ENCODE peak calls at places on chromosomes 5 and 9, in seven cellular contexts. R, M, I, W, L, T and S are unnamed samples.

GRCh38 chr5:95730730-95731570 is at the start of gene RHOBTB3:
- DNase-seq in W (peak; percentile 49), M (no peak), I (peak; percentile 93), T (peak; percentile 40), L (peak; percentile 88), R (peak; percentile 97), S (peak; percentile 72)

GRCh38 chr9:90423661-90424193 is 218.9 kb downstream of the DIRAS2 start:
- DNase-seq in I (no peak), W (peak; percentile 51), R (no peak), L (no peak), M (no peak), T (no peak), S (peak; percentile 27)

GRCh38 chr9:115369322-115369957 is 251.5 kb upstream of the TNC start:
- DNase-seq in L (peak; percentile 6), M (no peak), W (no peak), R (no peak), I (peak; percentile 23), T (no peak), S (no peak)

GRCh38 chr5:100902406-100903035 is 561 bp downstream of the ST8SIA4 start:
- DNase-seq in R (no peak), I (no peak), W (no peak), L (no peak), T (peak; percentile 33), M (no peak), S (peak; percentile 10)

GRCh38 chr5:119274767-119275130 is 81.1 kb upstream of the TNFAIP8 start:
- DNase-seq in T (no peak), L (no peak), I (no peak), W (no peak), M (no peak), R (no peak), S (no peak)

GRCh38 chr5:17180957-17181723 is 36.3 kb upstream of the BASP1 start:
- DNase-seq in I (no peak), R (no peak), M (no peak), W (peak; percentile 72), L (no peak), T (no peak), S (peak; percentile 12)

GRCh38 chr9:31821583-31821982 is 562.9 kb upstream of the ACO1 start:
- DNase-seq in L (no peak), W (no peak), R (no peak), M (no peak), I (no peak), T (no peak), S (no peak)

GRCh38 chr9:92641092-92641809 is 28.7 kb downstream of the IPPK start:
- DNase-seq in T (no peak), R (no peak), W (no peak), L (no peak), I (no peak), M (no peak), S (no peak)

GRCh38 chr5:78648359-78649219 is at the start of gene LHFPL2:
- DNase-seq in W (peak; percentile 78), I (peak; percentile 84), T (no peak), L (peak; percentile 50), R (peak; percentile 85), M (no peak), S (peak; percentile 67)

GRCh38 chr5:88829053-88829452 is 53.9 kb downstream of the MEF2C start:
- DNase-seq in M (no peak), R (peak; percentile 14), I (no peak), W (no peak), T (no peak), L (no peak), S (no peak)

GRCh38 chr9:136656795-136657611 is 5.7 kb upstream of the EGFL7 start:
- DNase-seq in W (no peak), I (no peak), M (no peak), R (peak; percentile 11), L (no peak), T (no peak), S (no peak)

GRCh38 chr5:87116821-87117512 is 150.7 kb upstream of the RASA1 start:
- DNase-seq in W (no peak), R (no peak), L (no peak), M (no peak), I (no peak), T (no peak), S (no peak)

GRCh38 chr5:138568061-138568824 is 7.0 kb downstream of the HSPA9 start:
- DNase-seq in T (no peak), L (no peak), R (peak; percentile 57), I (no peak), M (no peak), W (no peak), S (no peak)

GRCh38 chr9:136499935-136500910 is 17.4 kb upstream of the SEC16A start:
- DNase-seq in R (no peak), T (no peak), W (no peak), L (no peak), I (no peak), M (no peak), S (no peak)

GRCh38 chr9:133759946-133760345 is 21.8 kb upstream of the SARDH start:
- DNase-seq in M (no peak), T (no peak), I (no peak), L (no peak), W (no peak), R (no peak), S (no peak)

GRCh38 chr9:35415769-35416427 is 74.0 kb upstream of the RUSC2 start:
- DNase-seq in W (no peak), I (no peak), M (no peak), T (no peak), R (no peak), L (no peak), S (no peak)

GRCh38 chr9:110284211-110284849 is 28.0 kb upstream of the TXN start:
- DNase-seq in L (no peak), W (no peak), T (no peak), M (no peak), I (no peak), R (no peak), S (peak; percentile 86)

GRCh38 chr5:17022296-17022695 is 86.2 kb upstream of the MYO10 start:
- DNase-seq in W (no peak), M (no peak), L (no peak), R (no peak), I (no peak), T (no peak), S (no peak)

GRCh38 chr5:94463739-94464138 is 154.7 kb downstream of the KIAA0825 start:
- DNase-seq in R (no peak), W (no peak), L (no peak), I (no peak), M (no peak), T (no peak), S (no peak)

GRCh38 chr5:151192626-151193025 is 31.3 kb downstream of the CCDC69 start:
- DNase-seq in W (no peak), M (no peak), T (no peak), R (no peak), L (no peak), I (no peak), S (no peak)

GRCh38 chr5:44875661-44876250 is 67.0 kb downstream of the MRPS30 start:
- DNase-seq in W (peak; percentile 64), M (no peak), L (no peak), R (peak; percentile 22), I (no peak), T (no peak), S (no peak)

GRCh38 chr9:93677641-93678136 is 101.3 kb downstream of the PHF2 start:
- DNase-seq in M (no peak), L (no peak), W (no peak), T (peak; percentile 8), R (peak; percentile 3), I (peak; percentile 2), S (no peak)

GRCh38 chr5:33470544-33470943 is 29.8 kb downstream of the TARS1 start:
- DNase-seq in M (no peak), W (peak; percentile 18), R (peak; percentile 37), T (no peak), I (no peak), L (no peak), S (no peak)

GRCh38 chr5:142900926-142901325 is 130.7 kb downstream of the ARHGAP26 start:
- DNase-seq in I (no peak), M (no peak), L (no peak), T (no peak), W (no peak), R (no peak), S (no peak)

GRCh38 chr9:70435948-70436347 is 21.5 kb upstream of the KLF9 start:
- DNase-seq in L (no peak), R (peak; percentile 25), M (no peak), W (no peak), I (no peak), T (no peak), S (no peak)

GRCh38 chr5:148403344-148403743 is 19.6 kb downstream of the FBXO38 start:
- DNase-seq in R (no peak), L (no peak), W (no peak), M (no peak), T (no peak), I (no peak), S (no peak)

GRCh38 chr5:43121565-43122484 is 1.1 kb downstream of the ZNF131 start:
- DNase-seq in R (peak; percentile 45), M (no peak), T (no peak), I (no peak), L (peak; percentile 17), W (peak; percentile 38), S (peak; percentile 33)

GRCh38 chr9:74644015-74644414 is 146.9 kb downstream of the RORB start:
- DNase-seq in T (no peak), I (no peak), L (no peak), W (no peak), M (no peak), R (no peak), S (no peak)
- H3K4me3 ChIP-seq in T (no peak overlapping the region), I (no peak overlapping the region), L (no peak overlapping the region), W (no peak overlapping the region), M (no peak overlapping the region), R (no peak overlapping the region), S (no peak overlapping the region)

GRCh38 chr9:19408693-19409405 is at the start of gene ACER2:
- DNase-seq in T (peak; percentile 93), R (peak; percentile 97), M (peak; percentile 66), I (peak; percentile 96), L (peak; percentile 95), W (peak; percentile 88), S (peak; percentile 94)
- H3K27ac ChIP-seq in T (peak within 1 kb of the TSS; percentile 44), R (peak within 1 kb of the TSS; percentile 89), M (no peak within 1 kb of the TSS), I (peak within 1 kb of the TSS; percentile 95), L (peak within 1 kb of the TSS; percentile 87), W (peak within 1 kb of the TSS; percentile 74), S (peak within 1 kb of the TSS; percentile 24)

GRCh38 chr9:99828417-99829176 is 6.9 kb downstream of the NR4A3 start:
- DNase-seq in M (no peak), L (no peak), R (no peak), I (no peak), W (no peak), T (no peak), S (no peak)
- H3K4me3 ChIP-seq in M (peak overlapping the region; percentile 3), L (peak overlapping the region; percentile 12), R (no peak overlapping the region), I (no peak overlapping the region), W (no peak overlapping the region), T (no peak overlapping the region), S (no peak overlapping the region)

GRCh38 chr5:25357605-25358004 is 712.8 kb upstream of the CDH10 start:
- DNase-seq in I (no peak), M (no peak), W (no peak), L (no peak), R (no peak), T (no peak), S (no peak)

GRCh38 chr5:25362799-25363198 is 718.0 kb upstream of the CDH10 start:
- DNase-seq in W (no peak), I (no peak), L (no peak), R (no peak), T (no peak), M (no peak), S (no peak)

DNA sequence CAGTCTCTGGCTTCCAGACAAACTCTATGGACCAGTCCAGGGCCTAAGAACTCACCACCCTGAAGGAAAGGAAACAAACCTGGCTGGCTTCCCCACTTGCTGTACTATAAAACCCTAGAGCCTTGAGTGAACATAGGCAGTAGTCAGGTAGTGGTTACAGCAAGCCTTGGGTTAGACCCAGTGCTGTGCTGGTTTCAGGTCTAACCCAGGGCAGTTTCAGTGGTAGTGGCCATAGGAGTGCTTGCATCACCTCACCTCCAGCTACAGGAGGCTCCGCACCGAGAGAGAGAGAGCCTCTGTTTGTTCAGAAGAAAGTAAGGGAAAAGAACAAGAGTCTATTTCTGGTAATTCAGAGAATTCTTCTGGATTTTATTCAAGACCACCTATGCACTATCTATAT is 714.1 kb upstream of the CDH10 start:
- DNase-seq in W (no peak), T (no peak), L (no peak), R (no peak), M (no peak), I (no peak), S (no peak)
- H3K27ac ChIP-seq in W (no peak overlapping the region), T (no peak overlapping the region), L (no peak overlapping the region), R (no peak overlapping the region), M (no peak overlapping the region), I (no peak overlapping the region), S (no peak overlapping the region)